ENCODE peak calls at places on chromosomes 3 and 15, in eight cellular contexts. C is choroid plexus epithelial cell; I is Kasumi-1; W is NCI-H1930; G is CD8-positive, alpha-beta T cell; B is spleen; Z is fibroblast of the conjunctiva; Q is NCI-H1417. A is an unnamed sample.

GRCh38 chr15:78761020-78761419 is 50.2 kb downstream of the ADAMTS7 start:
- DNase-seq in I (no peak), Q (no peak), W (no peak), C (no peak), G (no peak), B (peak; percentile 82), Z (no peak), A (no peak)

GRCh38 chr3:102400142-102400541 is 34.7 kb upstream of the ZPLD1 start:
- DNase-seq in C (peak; percentile 21), W (no peak), G (no peak), B (no peak), I (no peak), Z (no peak), Q (no peak), A (peak; percentile 2)

GRCh38 chr15:82952156-82953081 is at the start of gene HOMER2:
- DNase-seq in Z (no peak), W (peak; percentile 41), Q (no peak), I (peak; percentile 29), C (peak; percentile 6), B (no peak), G (no peak), A (peak; percentile 37)

GRCh38 chr3:88005066-88005465 is 53.7 kb downstream of the CGGBP1 start:
- DNase-seq in B (no peak), Q (no peak), G (no peak), Z (peak; percentile 12), W (no peak), C (peak; percentile 67), I (peak; percentile 79), A (no peak)

GRCh38 chr3:42673082-42673481 is 12.3 kb upstream of the KLHL40 start:
- DNase-seq in B (peak; percentile 35), Z (no peak), W (no peak), G (no peak), Q (no peak), C (no peak), I (no peak), A (no peak)

GRCh38 chr3:184766555-184767261 is 45.3 kb upstream of the VPS8 start:
- DNase-seq in G (no peak), W (no peak), B (peak; percentile 25), I (no peak), C (peak; percentile 45), Q (peak; percentile 37), Z (no peak), A (no peak)

GRCh38 chr3:190338717-190339116 is 16.5 kb upstream of the CLDN1 start:
- DNase-seq in Q (no peak), G (no peak), I (no peak), B (no peak), C (no peak), W (no peak), Z (no peak), A (peak; percentile 36)

GRCh38 chr3:32934150-32934742 is 17.2 kb upstream of the CCR4 start:
- DNase-seq in W (no peak), I (peak; percentile 29), Q (peak; percentile 0), C (peak; percentile 41), G (no peak), Z (no peak), B (no peak), A (peak; percentile 59)

GRCh38 chr3:139353920-139354556 is 10.2 kb downstream of the MRPS22 start:
- DNase-seq in I (peak; percentile 63), Z (peak; percentile 47), Q (peak; percentile 1), C (peak; percentile 85), B (no peak), W (peak; percentile 7), G (no peak), A (peak; percentile 83)

A was measured in foreskin fibroblast.